ENCODE peak calls at places on chromosomes 13 and 19, in six cellular contexts. J is GM12878, R is IMR-90, A is A549, I is HepG2, O is K562. L is an unnamed sample.

GRCh38 chr13:82879921-82880320 is 1002.4 kb downstream of the SLITRK1 start:
- DNase-seq in J (no peak), R (no peak), A (no peak), I (no peak), O (no peak), L (no peak)

GRCh38 chr13:31172001-31172400 is 10.3 kb upstream of the HSPH1 start:
- DNase-seq in J (no peak), R (peak), A (peak), I (no peak), O (no peak), L (no peak)

GRCh38 chr13:42992585-42993122 is 613 bp upstream of the EPSTI1 start:
- DNase-seq in J (no peak), R (no peak), A (no peak), I (no peak), O (no peak), L (no peak)

GRCh38 chr13:51644649-51645048 is 60.4 kb downstream of the WDFY2 start:
- DNase-seq in J (no peak), R (peak), A (peak), I (no peak), O (no peak), L (no peak)

GRCh38 chr19:11092181-11092538 is 2.9 kb downstream of the LDLR start:
- DNase-seq in J (no peak), R (peak), A (peak), I (peak), O (no peak), L (no peak)

GRCh38 chr19:40596608-40597328 is 4.4 kb upstream of the LTBP4 start:
- DNase-seq in J (no peak), R (peak), A (peak), I (peak), O (peak), L (peak)

GRCh38 chr13:38661276-38661675 is 25.6 kb upstream of the FREM2 start:
- DNase-seq in J (no peak), R (no peak), A (no peak), I (no peak), O (no peak), L (no peak)

GRCh38 chr19:47226426-47227346 is 4.3 kb downstream of the BBC3 start:
- DNase-seq in J (peak), R (peak), A (peak), I (peak), O (peak), L (no peak)

GRCh38 chr19:1457031-1457739 is 7.3 kb downstream of the APC2 start:
- DNase-seq in J (no peak), R (no peak), A (no peak), I (no peak), O (no peak), L (no peak)

GRCh38 chr13:103866041-103866440 is 799.8 kb upstream of the SLC10A2 start:
- DNase-seq in J (no peak), R (no peak), A (no peak), I (no peak), O (no peak), L (no peak)

GRCh38 chr13:111420113-111420876 is 99.9 kb downstream of the TEX29 start:
- DNase-seq in J (no peak), R (no peak), A (no peak), I (no peak), O (no peak), L (no peak)

GRCh38 chr13:112893570-112894422 is 75.2 kb upstream of the MCF2L start:
- DNase-seq in J (no peak), R (peak), A (no peak), I (peak), O (peak), L (peak)

GRCh38 chr13:50850445-50850844 is 7.0 kb upstream of the DLEU7 start:
- DNase-seq in J (no peak), R (no peak), A (no peak), I (no peak), O (no peak), L (no peak)

GRCh38 chr13:51804295-51805172 is 571 bp upstream of the DHRS12 start:
- DNase-seq in J (no peak), R (no peak), A (no peak), I (no peak), O (no peak), L (no peak)

GRCh38 chr19:6539514-6539913 is 8.7 kb downstream of the TNFSF9 start:
- DNase-seq in J (no peak), R (no peak), A (no peak), I (no peak), O (no peak), L (no peak)

GRCh38 chr19:843180-843835 is 2.5 kb downstream of the PRTN3 start:
- DNase-seq in J (no peak), R (no peak), A (peak), I (no peak), O (peak), L (no peak)

GRCh38 chr19:43797118-43797517 is 5.1 kb downstream of the LYPD5 start:
- DNase-seq in J (no peak), R (no peak), A (no peak), I (no peak), O (no peak), L (no peak)

DNA sequence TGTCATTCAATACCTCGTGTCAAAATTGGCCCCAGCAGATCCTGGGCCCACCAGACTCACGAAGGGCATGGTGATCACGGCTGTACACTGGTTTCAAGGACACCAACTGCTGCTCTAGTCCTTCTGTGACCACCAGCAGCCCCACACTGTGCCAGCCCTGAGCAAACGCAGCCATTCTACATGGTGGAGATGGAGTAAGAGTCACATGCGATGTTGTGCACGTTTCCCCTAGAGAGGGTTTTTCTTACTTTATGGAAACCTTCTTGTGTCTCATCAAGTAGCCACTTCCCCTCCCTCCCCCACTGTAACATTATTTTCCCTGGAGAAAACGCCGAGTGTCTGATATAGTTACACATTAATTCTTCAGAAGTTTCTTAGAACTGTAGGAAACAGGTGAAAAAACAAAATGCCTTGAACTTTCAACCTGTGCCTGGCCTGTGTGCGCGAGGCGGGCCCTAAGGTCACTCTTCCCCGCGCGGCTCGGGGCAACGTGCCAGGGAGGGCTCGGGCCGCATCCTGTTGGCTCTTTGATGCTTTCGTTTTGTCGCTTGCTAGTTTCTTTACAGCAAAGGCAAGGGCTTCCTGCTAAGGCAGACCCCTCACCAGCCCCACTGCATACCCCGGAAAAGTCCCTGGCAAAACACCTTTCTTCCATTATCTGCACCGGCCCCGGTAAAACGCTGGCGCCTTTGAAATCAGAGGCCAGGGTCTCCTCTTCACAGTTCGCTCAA is 44.6 kb downstream of the GGACT start:
- DNase-seq in J (no peak), R (no peak), A (no peak), I (peak), O (no peak), L (no peak)
- TF ChIP-seq BHLHE40 in J (no peak), R (no peak), A (no peak), I (no peak), O (no peak), L (no peak)

DNA sequence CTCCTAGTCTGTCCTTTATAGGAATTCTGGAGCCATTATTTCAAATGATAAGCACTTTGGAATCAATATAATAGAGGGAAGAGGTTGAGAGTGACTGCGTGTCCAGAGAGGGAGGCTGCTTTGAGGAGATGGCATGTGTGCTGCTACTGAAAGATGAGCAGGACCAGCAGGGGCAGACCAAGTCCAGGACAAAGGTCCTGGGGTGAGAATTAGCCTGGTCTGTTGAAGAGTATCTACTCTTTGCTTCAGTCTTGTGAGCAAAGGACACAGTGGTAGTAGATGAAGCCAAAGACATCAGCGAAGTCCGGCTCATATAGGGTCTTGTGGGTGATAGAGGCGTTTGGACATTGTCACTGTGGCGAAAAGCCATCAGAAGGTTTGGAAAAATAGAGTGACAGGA is 21.1 kb downstream of the SGCG start:
- DNase-seq in J (no peak), R (no peak), A (no peak), I (no peak), O (no peak), L (no peak)
- TF ChIP-seq BHLHE40 in J (no peak), R (no peak), A (no peak), I (no peak), O (no peak), L (no peak)

GRCh38 chr13:77326905-77327604 is at the start of gene MYCBP2:
- DNase-seq in J (peak), R (peak), A (peak), I (peak), O (peak), L (peak)

GRCh38 chr13:77330009-77330471 is 3.1 kb upstream of the MYCBP2 start:
- DNase-seq in J (no peak), R (no peak), A (no peak), I (no peak), O (no peak), L (no peak)

GRCh38 chr13:77331421-77331820 is 4.5 kb upstream of the MYCBP2 start:
- DNase-seq in J (no peak), R (no peak), A (no peak), I (no peak), O (no peak), L (no peak)

GRCh38 chr13:77329133-77330008 is 2.5 kb upstream of the MYCBP2 start:
- DNase-seq in J (peak), R (peak), A (peak), I (peak), O (peak), L (peak)

DNA sequence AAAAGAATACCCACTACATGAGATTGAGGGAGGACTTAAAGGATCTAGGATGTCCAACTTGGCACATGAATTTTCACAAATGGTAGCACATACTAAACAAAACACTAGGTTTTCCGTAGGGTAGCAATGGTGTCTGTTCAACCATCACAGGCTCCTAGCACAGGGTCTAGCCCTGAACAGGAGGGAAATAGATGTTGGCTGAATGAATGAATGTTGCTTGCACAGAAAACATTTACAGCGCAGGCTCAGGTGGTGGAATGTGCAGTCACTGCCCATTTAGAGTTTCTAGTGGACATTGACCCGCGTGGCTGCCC is 1.9 kb upstream of the MYCBP2 start:
- DNase-seq in J (no peak), R (no peak), A (no peak), I (no peak), O (no peak), L (no peak)
- TF ChIP-seq BHLHE40 in J (no peak), R (no peak), A (no peak), I (no peak), O (no peak), L (no peak)

GRCh38 chr13:44378277-44378676 is 4.7 kb downstream of the SERP2 start:
- DNase-seq in J (no peak), R (no peak), A (no peak), I (no peak), O (no peak), L (no peak)

GRCh38 chr13:44374348-44374712 is 706 bp downstream of the SERP2 start:
- DNase-seq in J (no peak), R (no peak), A (no peak), I (no peak), O (no peak), L (no peak)

GRCh38 chr13:44373247-44373600 is 400 bp upstream of the SERP2 start:
- DNase-seq in J (no peak), R (no peak), A (no peak), I (no peak), O (no peak), L (no peak)

GRCh38 chr13:44371421-44371820 is 2.2 kb upstream of the SERP2 start:
- DNase-seq in J (no peak), R (no peak), A (no peak), I (no peak), O (no peak), L (no peak)

DNA sequence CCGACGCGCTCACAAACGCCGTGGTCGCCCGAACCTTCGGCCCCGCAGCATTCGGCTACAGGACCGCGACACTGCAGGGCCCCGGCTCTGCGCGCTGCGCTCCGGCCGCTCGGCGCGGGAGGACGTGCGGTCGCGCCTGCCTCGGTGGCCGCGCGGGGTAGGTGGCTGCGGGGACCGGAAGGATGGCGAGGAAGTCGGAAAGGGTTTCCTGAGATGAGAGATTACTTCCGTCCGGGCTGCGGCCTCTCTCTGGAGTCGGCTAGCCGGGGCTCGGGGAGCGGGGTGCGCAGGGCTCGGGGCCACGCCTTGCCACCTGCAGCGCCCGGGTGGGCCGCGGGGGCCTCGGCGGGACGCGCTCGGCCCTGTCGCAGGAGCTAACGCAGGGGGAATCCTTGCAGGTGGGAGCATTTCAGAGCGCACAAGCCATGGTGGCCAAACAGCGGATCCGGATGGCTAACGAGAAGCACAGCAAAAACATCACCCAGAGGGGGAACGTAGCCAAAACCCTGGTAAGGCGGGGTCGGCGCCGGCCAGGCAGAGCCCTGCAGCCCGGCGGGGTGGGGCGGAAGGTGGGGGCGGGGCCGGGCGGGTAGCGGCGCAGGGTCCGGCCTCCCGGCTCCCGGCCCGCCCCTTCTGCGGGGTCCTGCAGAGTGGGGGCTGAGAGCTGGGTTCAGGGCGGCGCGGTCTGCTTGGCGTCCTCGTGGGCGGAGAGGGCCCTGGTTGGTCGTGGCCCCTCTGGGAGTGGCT is at the start of gene SERP2:
- DNase-seq in J (no peak), R (no peak), A (no peak), I (no peak), O (no peak), L (peak)
- TF ChIP-seq BHLHE40 in J (no peak), R (no peak), A (no peak), I (no peak), O (no peak), L (no peak)

GRCh38 chr13:23159587-23160240 is 21.1 kb upstream of the SGCG start:
- DNase-seq in J (no peak), R (no peak), A (no peak), I (no peak), O (no peak), L (peak)

GRCh38 chr13:23161176-23161825 is 19.5 kb upstream of the SGCG start:
- DNase-seq in J (no peak), R (no peak), A (no peak), I (no peak), O (no peak), L (no peak)

GRCh38 chr13:23159205-23159586 is 21.6 kb upstream of the SGCG start:
- DNase-seq in J (no peak), R (peak), A (peak), I (peak), O (peak), L (peak)

GRCh38 chr13:23160241-23161175 is 20.3 kb upstream of the SGCG start:
- DNase-seq in J (no peak), R (no peak), A (no peak), I (no peak), O (no peak), L (peak)
- TF ChIP-seq BHLHE40 in J (no peak), R (no peak), A (no peak), I (no peak), O (no peak), L (no peak)

DNA sequence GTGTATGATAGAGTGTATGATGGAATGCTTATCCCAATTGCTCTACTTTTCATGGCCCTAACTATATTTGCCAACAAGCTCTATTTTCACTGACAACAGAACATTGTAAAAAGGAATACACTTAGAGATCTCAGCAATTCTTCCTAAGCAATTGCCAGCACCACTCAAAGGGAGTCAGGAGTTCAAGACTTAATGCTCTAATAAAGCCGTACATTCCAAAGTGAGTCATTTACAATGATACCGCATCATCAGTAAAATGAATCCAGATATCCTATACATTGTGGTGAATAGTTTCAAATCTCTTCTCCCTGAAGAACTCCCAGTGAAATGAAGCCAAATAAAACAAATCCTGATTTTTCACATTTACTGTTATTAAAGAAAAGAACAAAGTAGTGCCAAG is 2898.6 kb upstream of the PCDH20 start:
- DNase-seq in J (no peak), R (peak), A (no peak), I (no peak), O (no peak), L (no peak)
- TF ChIP-seq BHLHE40 in J (no peak), R (no peak), A (no peak), I (no peak), O (no peak), L (no peak)

GRCh38 chr13:99439850-99440604 is 61.2 kb upstream of the TM9SF2 start:
- DNase-seq in J (no peak), R (no peak), A (no peak), I (no peak), O (no peak), L (no peak)

GRCh38 chr13:99439048-99439447 is 62.2 kb upstream of the TM9SF2 start:
- DNase-seq in J (no peak), R (no peak), A (no peak), I (no peak), O (no peak), L (no peak)

GRCh38 chr13:99446242-99446641 is 55.0 kb upstream of the TM9SF2 start:
- DNase-seq in J (no peak), R (no peak), A (no peak), I (peak), O (no peak), L (no peak)

GRCh38 chr13:99436686-99437416 is 64.4 kb upstream of the TM9SF2 start:
- DNase-seq in J (no peak), R (peak), A (peak), I (peak), O (peak), L (peak)

GRCh38 chr13:99442273-99442895 is 58.9 kb upstream of the TM9SF2 start:
- DNase-seq in J (no peak), R (peak), A (peak), I (peak), O (peak), L (peak)
- TF ChIP-seq BHLHE40 in J (no peak), R (no peak), A (no peak), I (no peak), O (no peak), L (no peak)

DNA sequence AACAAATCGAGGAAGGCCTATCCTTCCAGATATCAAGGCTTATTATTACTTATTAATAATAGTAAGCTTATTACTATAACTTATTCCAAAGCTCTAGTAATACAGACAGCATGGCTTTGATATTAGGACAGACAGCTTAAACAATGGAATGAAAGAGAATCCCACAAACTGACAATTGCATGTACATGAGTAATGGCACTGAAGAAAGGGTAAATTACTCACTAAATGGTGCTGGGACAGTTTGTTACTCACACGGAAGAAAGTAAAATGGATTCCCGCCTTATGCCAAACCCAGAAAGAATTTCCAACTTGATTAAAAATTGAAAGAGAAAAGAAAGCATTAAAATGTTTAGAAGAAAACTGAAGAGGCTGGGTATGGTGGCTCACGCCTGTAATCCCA is 60.3 kb downstream of the MIPEP start:
- DNase-seq in J (no peak), R (peak), A (no peak), I (no peak), O (no peak), L (no peak)
- TF ChIP-seq BHLHE40 in J (no peak), R (no peak), A (no peak), I (no peak), O (no peak), L (no peak)

GRCh38 chr19:3213159-3213558 is 11.3 kb upstream of the CELF5 start:
- DNase-seq in J (no peak), R (no peak), A (no peak), I (no peak), O (no peak), L (no peak)
- TF ChIP-seq BHLHE40 in J (no peak), R (no peak), A (no peak), I (no peak), O (no peak), L (no peak)

L was measured in HEK293T.